ENCODE peak calls at places on chromosomes 4 and X, in four cellular contexts. A, P, C and D are unnamed samples.

GRCh38 chrX:108736509-108737479 is at the start of gene IRS4:
- DNase-seq in C (no peak), P (no peak), A (no peak), D (no peak)

GRCh38 chr4:101086801-101087586 is 260.3 kb downstream of the PPP3CA start:
- DNase-seq in C (no peak), A (no peak), P (no peak), D (no peak)

GRCh38 chrX:107599371-107599970 is 28.8 kb upstream of the PRPS1 start:
- DNase-seq in A (no peak), P (no peak), C (no peak), D (no peak)

GRCh38 chr4:145298885-145299284 is 118.5 kb upstream of the OTUD4 start:
- DNase-seq in A (no peak), C (no peak), P (no peak), D (no peak)

GRCh38 chr4:160021870-160022269 is 919.0 kb downstream of the RAPGEF2 start:
- DNase-seq in P (no peak), A (no peak), C (no peak), D (no peak)

GRCh38 chr4:82599336-82599735 is 37.5 kb upstream of the TMEM150C start:
- DNase-seq in A (no peak), P (no peak), C (no peak), D (no peak)

GRCh38 chr4:73446336-73446938 is 10.4 kb downstream of the AFP start:
- DNase-seq in C (no peak), P (no peak), A (no peak), D (no peak)

GRCh38 chr4:163447481-163447880 is 26.1 kb downstream of the TKTL2 start:
- DNase-seq in P (no peak), A (no peak), C (no peak), D (no peak)

GRCh38 chr4:146211440-146211839 is 2.9 kb upstream of the REELD1 start:
- DNase-seq in P (no peak), C (no peak), A (no peak), D (peak)

GRCh38 chr4:41628916-41629315 is 91.0 kb downstream of the LIMCH1 start:
- DNase-seq in C (no peak), P (no peak), A (no peak), D (no peak)

GRCh38 chr4:84235545-84235944 is 263.5 kb downstream of the NKX6-1 start:
- DNase-seq in A (no peak), P (no peak), C (no peak), D (no peak)

GRCh38 chr4:143406523-143406922 is 69.8 kb downstream of the GAB1 start:
- DNase-seq in A (peak), P (no peak), C (no peak), D (no peak)

GRCh38 chrX:39857780-39858179 is 240.0 kb downstream of the BCOR start:
- DNase-seq in A (no peak), P (no peak), C (no peak), D (no peak)

GRCh38 chrX:103878466-103879151 is 46.6 kb upstream of the RAB9B start:
- DNase-seq in P (no peak), A (no peak), C (no peak), D (no peak)

GRCh38 chr4:48493485-48494100 is 3.5 kb downstream of the ZAR1 start:
- DNase-seq in P (no peak), A (no peak), C (no peak), D (no peak)

GRCh38 chr4:41406051-41406516 is 131.9 kb upstream of the LIMCH1 start:
- DNase-seq in C (no peak), A (no peak), P (no peak), D (no peak)

GRCh38 chr4:142961866-142962265 is 115.8 kb upstream of the INPP4B start:
- DNase-seq in P (no peak), C (no peak), A (no peak), D (no peak)

GRCh38 chr4:104352211-104352610 is 142.5 kb downstream of the CXXC4 start:
- DNase-seq in C (no peak), A (no peak), P (no peak), D (no peak)

GRCh38 chrX:110514498-110514897 is 155.8 kb downstream of the RTL9 start:
- DNase-seq in P (no peak), A (no peak), C (no peak), D (no peak)

GRCh38 chr4:167031534-167032156 is 202.6 kb downstream of the SPOCK3 start:
- DNase-seq in C (no peak), A (no peak), P (no peak), D (no peak)

GRCh38 chrX:149682031-149682430 is 29.8 kb upstream of the MAGEA11 start:
- DNase-seq in P (no peak), C (no peak), A (no peak), D (no peak)

GRCh38 chr4:54802336-54802735 is 144.6 kb downstream of the KIT start:
- DNase-seq in C (no peak), A (no peak), P (no peak), D (no peak)

GRCh38 chr4:83285022-83285387 is 407 bp upstream of the COQ2 start:
- DNase-seq in C (no peak), A (no peak), P (no peak), D (no peak)

GRCh38 chr4:56733352-56733751 is 52.3 kb upstream of the HOPX start:
- DNase-seq in C (no peak), P (no peak), A (no peak), D (no peak)

GRCh38 chrX:48466696-48467095 is 3.4 kb downstream of the SLC38A5 start:
- DNase-seq in C (no peak), A (no peak), P (no peak), D (no peak)

GRCh38 chr4:37822220-37822619 is 4.3 kb upstream of the PGM2 start:
- DNase-seq in A (no peak), C (no peak), P (no peak), D (no peak)

GRCh38 chr4:8549352-8549931 is 30.8 kb upstream of the GPR78 start:
- DNase-seq in P (no peak), C (no peak), A (no peak), D (no peak)

GRCh38 chrX:132216283-132216682 is 3.0 kb downstream of the RAP2C start:
- DNase-seq in P (no peak), C (no peak), A (no peak), D (no peak)

GRCh38 chrX:119539872-119540271 is 25.3 kb downstream of the STEEP1 start:
- DNase-seq in A (no peak), C (no peak), P (no peak), D (no peak)

GRCh38 chrX:56783450-56783831 is 54.4 kb downstream of the NBDY start:
- DNase-seq in P (no peak), A (peak), C (no peak), D (peak)

GRCh38 chr4:75207902-75208301 is 275.0 kb downstream of the PARM1 start:
- DNase-seq in C (no peak), P (no peak), A (no peak), D (no peak)

GRCh38 chr4:3514806-3515421 is 17.3 kb downstream of the LRPAP1 start:
- DNase-seq in A (no peak), C (no peak), P (no peak), D (no peak)

GRCh38 chrX:155953055-155953454 is 44.4 kb upstream of the IL9R start:
- DNase-seq in C (no peak), A (no peak), P (no peak), D (no peak)

GRCh38 chr4:1544861-1545275 is 138.6 kb upstream of the NKX1-1 start:
- DNase-seq in P (no peak), A (no peak), C (no peak), D (no peak)
- H3K27ac ChIP-seq in P (no peak), A (no peak), C (no peak), D (no peak)

GRCh38 chr4:165208741-165209388 is 1.5 kb downstream of the KLHL2 start:
- DNase-seq in C (no peak), A (no peak), P (no peak), D (no peak)
- H3K27ac ChIP-seq in C (no peak), A (no peak), P (no peak), D (peak)

DNA sequence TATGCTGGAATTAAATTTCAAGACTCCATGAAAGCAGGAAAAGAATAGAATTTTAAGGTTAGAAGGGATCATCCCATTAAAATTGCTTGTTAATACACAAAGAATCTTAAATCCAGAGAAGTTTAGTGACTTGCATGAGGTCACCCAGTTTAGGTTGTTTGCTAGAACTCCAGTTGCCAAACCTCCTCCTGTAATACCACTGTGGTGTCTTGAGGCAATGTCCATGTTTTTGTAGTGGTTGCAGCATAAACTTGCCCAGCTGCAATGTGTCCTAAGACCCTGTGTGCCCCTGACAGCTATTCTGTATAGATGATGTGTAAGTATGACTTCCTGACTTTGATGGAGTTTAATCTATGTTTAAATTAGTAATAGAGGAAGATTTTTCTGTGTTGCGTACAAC is 6.3 kb downstream of the SFRP2 start:
- DNase-seq in P (no peak), A (no peak), C (no peak), D (no peak)
- H3K27ac ChIP-seq in P (no peak), A (no peak), C (no peak), D (no peak)

DNA sequence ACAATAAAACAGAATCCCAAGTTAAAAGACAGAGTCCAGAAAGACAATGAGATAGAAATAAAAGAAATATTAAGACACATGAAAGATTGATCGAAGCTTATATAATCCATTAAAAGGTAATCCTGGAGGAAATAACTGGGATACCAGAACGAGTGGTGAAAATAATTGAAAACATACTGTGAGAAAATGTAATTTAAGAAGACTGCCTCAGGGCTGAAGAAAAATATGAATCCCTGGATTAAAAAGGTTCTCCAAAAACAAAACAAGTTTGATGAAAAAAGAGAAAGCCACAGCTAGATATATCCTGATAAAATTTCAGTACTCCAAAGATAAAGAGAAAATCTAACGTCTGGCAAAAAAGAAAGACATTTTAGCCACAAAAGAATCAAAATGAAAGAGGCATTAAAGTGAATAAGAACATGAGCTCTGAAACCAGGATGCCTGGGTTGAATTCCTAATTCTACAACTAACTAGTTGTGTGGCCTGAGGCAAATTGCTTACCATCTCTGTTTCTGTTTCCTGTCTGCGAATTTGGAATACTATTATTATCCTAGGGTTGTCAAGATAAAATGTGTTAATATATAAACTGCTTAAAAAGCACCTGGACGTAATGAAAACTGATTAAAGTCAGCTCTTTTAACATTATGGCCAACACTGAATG is 5.5 kb downstream of the DDX60L start:
- DNase-seq in C (no peak), P (no peak), A (no peak), D (no peak)
- H3K27ac ChIP-seq in C (no peak), P (no peak), A (no peak), D (no peak)

DNA sequence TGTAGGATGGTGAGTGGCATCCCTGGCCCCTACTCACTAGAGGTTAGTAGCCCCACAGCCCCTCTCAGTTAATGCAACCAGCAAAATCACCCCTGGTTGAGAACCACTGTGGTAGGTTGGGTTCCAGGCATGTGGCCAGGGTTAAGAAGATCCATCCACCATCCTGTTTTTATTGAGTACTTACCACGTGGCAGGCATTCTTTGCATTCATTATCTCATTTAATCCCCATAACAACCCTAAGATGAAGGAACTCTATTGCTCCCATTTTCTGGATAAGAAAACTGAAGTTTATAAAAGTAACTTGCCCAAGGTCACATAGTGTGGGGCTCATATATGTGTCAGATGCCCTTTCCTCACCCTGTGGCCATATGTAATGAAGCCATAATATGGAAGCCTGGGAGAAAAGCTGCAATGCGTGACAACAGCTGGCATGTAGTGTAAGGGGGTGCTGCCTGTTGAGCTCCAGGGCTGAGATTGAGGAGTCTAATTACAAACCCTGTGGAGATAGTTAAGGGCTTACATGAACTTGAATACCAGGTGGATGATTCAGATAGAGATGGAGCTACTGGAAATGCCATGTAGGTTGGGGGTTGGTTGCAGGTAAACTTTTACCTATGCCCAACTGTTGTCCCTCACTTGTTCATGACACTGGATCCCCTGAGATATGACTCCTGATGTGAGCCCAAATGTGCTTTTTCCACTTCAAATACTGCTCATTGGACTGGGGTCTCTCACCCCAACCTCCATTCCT is 100.2 kb upstream of the PGRMC2 start:
- DNase-seq in C (no peak), P (no peak), A (no peak), D (no peak)
- H3K27ac ChIP-seq in C (no peak), P (no peak), A (peak), D (peak)